ENCODE peak calls at places on chromosomes 6 and 20, in four cellular contexts. E is AG09319; I is stimulated activated CD4-positive, alpha-beta T cell treated with anti-CD3 and anti-CD28 coated beads, Interleukin-15, amount 100 ng/mL, for 24 hours; R is T-helper 2 cell. Y is an unnamed sample.

GRCh38 chr6:29727637-29728036 is 4.4 kb downstream of the HLA-F start:
- DNase-seq in E (no peak), I (no peak), R (no peak), Y (no peak)

GRCh38 chr20:50193851-50194830 is 3.5 kb downstream of the CEBPB start:
- DNase-seq in E (no peak), I (peak; percentile 18), R (no peak), Y (no peak)

GRCh38 chr6:19434065-19434464 is 403.1 kb upstream of the ID4 start:
- DNase-seq in E (no peak), I (no peak), R (no peak), Y (no peak)

GRCh38 chr6:2072450-2072849 is 173.0 kb downstream of the GMDS start:
- DNase-seq in E (peak; percentile 39), I (no peak), R (no peak), Y (no peak)

GRCh38 chr6:2875840-2876207 is 27.3 kb downstream of the SERPINB9 start:
- DNase-seq in E (no peak), I (peak; percentile 60), R (no peak), Y (peak; percentile 50)

GRCh38 chr6:157929076-157929475 is 52.6 kb upstream of the SYNJ2 start:
- DNase-seq in E (no peak), I (no peak), R (no peak), Y (no peak)

GRCh38 chr6:44217332-44218143 is 812 bp downstream of the MYMX start:
- DNase-seq in E (no peak), I (no peak), R (no peak), Y (no peak)

GRCh38 chr6:140001005-140001404 is 626.6 kb upstream of the CITED2 start:
- DNase-seq in E (no peak), I (no peak), R (no peak), Y (no peak)

GRCh38 chr20:57560554-57561355 is at the start of gene PCK1:
- DNase-seq in E (no peak), I (no peak), R (no peak), Y (no peak)

Y was measured in stimulated activated naive CD4-positive, alpha-beta T cell.